ENCODE peak calls at places on chromosomes 12 and 14, in four cellular contexts. One of them, this sample, is unnamed.

GRCh38 chr12:61490732-61491498 is 769.3 kb upstream of the USP15 start:
- DNase-seq in CD8-positive, alpha-beta T cell: no peak
- DNase-seq in Panc1: no peak
- DNase-seq in left ventricle myocardium inferior: no peak
- DNase-seq in this sample: no peak

GRCh38 chr12:2886768-2887450 is 3.8 kb upstream of the TULP3 start:
- DNase-seq in CD8-positive, alpha-beta T cell: no peak
- DNase-seq in left ventricle myocardium inferior: no peak
- DNase-seq in Panc1: no peak
- DNase-seq in this sample: no peak

GRCh38 chr14:55274760-55275159 is 3.5 kb downstream of the FBXO34 start:
- DNase-seq in CD8-positive, alpha-beta T cell: no peak
- DNase-seq in left ventricle myocardium inferior: no peak
- DNase-seq in Panc1: no peak
- DNase-seq in this sample: no peak

GRCh38 chr12:38823743-38824142 is 81.6 kb downstream of the CPNE8 start:
- DNase-seq in left ventricle myocardium inferior: no peak
- DNase-seq in CD8-positive, alpha-beta T cell: no peak
- DNase-seq in Panc1: no peak
- DNase-seq in this sample: no peak

GRCh38 chr12:126389215-126389841 is 1324.1 kb downstream of the AACS start:
- DNase-seq in CD8-positive, alpha-beta T cell: no peak
- DNase-seq in left ventricle myocardium inferior: no peak
- DNase-seq in Panc1: no peak
- DNase-seq in this sample: no peak

GRCh38 chr12:96198970-96199369 is 4.8 kb downstream of the ELK3 start:
- DNase-seq in CD8-positive, alpha-beta T cell: no peak
- DNase-seq in Panc1: no peak
- DNase-seq in left ventricle myocardium inferior: no peak
- DNase-seq in this sample: no peak

GRCh38 chr14:91754819-91755218 is 22.9 kb upstream of the CATSPERB start:
- DNase-seq in CD8-positive, alpha-beta T cell: no peak
- DNase-seq in Panc1: no peak
- DNase-seq in left ventricle myocardium inferior: no peak
- DNase-seq in this sample: no peak

GRCh38 chr12:93972411-93973208 is 175.8 kb upstream of the PLXNC1 start:
- DNase-seq in CD8-positive, alpha-beta T cell: no peak
- DNase-seq in left ventricle myocardium inferior: no peak
- DNase-seq in Panc1: no peak
- DNase-seq in this sample: no peak

GRCh38 chr14:98751110-98751509 is 520.9 kb downstream of the BCL11B start:
- DNase-seq in CD8-positive, alpha-beta T cell: no peak
- DNase-seq in left ventricle myocardium inferior: no peak
- DNase-seq in Panc1: no peak
- DNase-seq in this sample: no peak

DNA sequence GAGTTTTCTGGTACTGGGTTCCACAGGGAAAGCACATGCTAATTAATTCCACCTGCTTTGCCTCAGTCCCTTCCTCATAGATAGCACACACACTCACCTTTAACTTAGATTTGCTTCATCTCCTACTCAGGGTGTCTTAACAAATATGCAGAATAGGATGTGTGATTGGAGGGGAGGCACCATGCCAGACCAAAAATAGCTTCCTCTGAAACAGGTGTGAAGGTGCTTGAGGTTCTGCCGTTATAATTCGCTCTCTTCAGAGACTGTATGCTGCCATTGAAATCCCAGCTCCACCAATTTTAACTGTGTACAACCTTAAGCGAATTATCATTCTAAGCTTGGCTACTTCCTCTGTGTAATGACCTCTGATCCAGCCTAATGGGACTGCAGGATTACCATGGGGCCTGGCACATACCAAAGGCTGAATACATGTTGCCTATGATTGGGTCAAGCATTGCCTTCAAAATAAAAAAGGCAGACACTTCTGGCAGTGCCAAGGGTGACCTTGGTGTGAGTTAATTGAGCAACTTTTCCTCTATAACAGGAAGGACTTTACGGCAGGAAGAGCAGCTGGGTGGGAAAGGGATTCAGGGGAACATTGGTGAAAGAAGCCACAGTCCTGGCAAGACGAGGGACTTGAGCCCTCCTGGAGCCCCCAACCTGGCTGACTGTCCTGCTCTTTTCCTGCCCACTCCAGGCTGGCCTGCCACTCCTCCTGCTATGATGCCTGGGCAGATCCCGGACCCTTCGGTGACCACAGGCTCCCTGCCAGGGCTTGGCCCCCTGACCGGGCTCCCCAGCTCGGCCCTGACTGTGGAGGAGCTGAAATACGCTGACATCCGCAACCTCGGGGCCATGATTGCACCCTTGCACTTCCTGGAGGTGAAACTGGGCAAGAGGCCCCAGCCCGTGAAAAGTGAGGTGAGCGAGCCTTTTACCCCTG is 9.7 kb downstream of the JDP2 start:
- DNase-seq in left ventricle myocardium inferior: no peak
- DNase-seq in CD8-positive, alpha-beta T cell: no peak
- DNase-seq in Panc1: no peak
- DNase-seq in this sample: no peak
- H3K4me1 ChIP-seq in left ventricle myocardium inferior: peaks cover 89% of the 10 kb centered on the region
- H3K4me1 ChIP-seq in CD8-positive, alpha-beta T cell: peaks cover 4% of the 10 kb centered on the region
- H3K4me1 ChIP-seq in Panc1: no peaks in the 10 kb centered on the region
- H3K4me1 ChIP-seq in this sample: peaks cover 29% of the 10 kb centered on the region

GRCh38 chr12:121770802-121771625 is 22.5 kb downstream of the RHOF start:
- DNase-seq in left ventricle myocardium inferior: no peak
- DNase-seq in CD8-positive, alpha-beta T cell: no peak
- DNase-seq in Panc1: no peak
- DNase-seq in this sample: no peak
- H3K27ac ChIP-seq in left ventricle myocardium inferior: peak overlapping the region; percentile 84
- H3K27ac ChIP-seq in CD8-positive, alpha-beta T cell: no peak overlapping the region
- H3K27ac ChIP-seq in Panc1: no peak overlapping the region
- H3K27ac ChIP-seq in this sample: no peak overlapping the region

GRCh38 chr12:80404629-80405028 is 39.4 kb upstream of the PTPRQ start:
- DNase-seq in CD8-positive, alpha-beta T cell: no peak
- DNase-seq in Panc1: no peak
- DNase-seq in left ventricle myocardium inferior: no peak
- DNase-seq in this sample: no peak

GRCh38 chr12:80406253-80406652 is 37.8 kb upstream of the PTPRQ start:
- DNase-seq in left ventricle myocardium inferior: no peak
- DNase-seq in Panc1: no peak
- DNase-seq in CD8-positive, alpha-beta T cell: no peak
- DNase-seq in this sample: no peak

GRCh38 chr12:80400591-80400991 is 43.4 kb upstream of the PTPRQ start:
- DNase-seq in CD8-positive, alpha-beta T cell: no peak
- DNase-seq in left ventricle myocardium inferior: no peak
- DNase-seq in Panc1: no peak
- DNase-seq in this sample: no peak
- H3K4me3 ChIP-seq in CD8-positive, alpha-beta T cell: no peak overlapping the region
- H3K4me3 ChIP-seq in left ventricle myocardium inferior: peak overlapping the region; percentile 56
- H3K4me3 ChIP-seq in Panc1: no peak overlapping the region
- H3K4me3 ChIP-seq in this sample: peak overlapping the region; percentile 31

GRCh38 chr14:68936476-68936875 is 42.6 kb downstream of the ACTN1 start:
- DNase-seq in left ventricle myocardium inferior: no peak
- DNase-seq in CD8-positive, alpha-beta T cell: no peak
- DNase-seq in Panc1: no peak
- DNase-seq in this sample: no peak

GRCh38 chr14:68937790-68938514 is 41.1 kb downstream of the ACTN1 start:
- DNase-seq in left ventricle myocardium inferior: peak; percentile 58
- DNase-seq in Panc1: no peak
- DNase-seq in CD8-positive, alpha-beta T cell: peak; percentile 32
- DNase-seq in this sample: no peak

GRCh38 chr14:68938515-68939423 is 40.3 kb downstream of the ACTN1 start:
- DNase-seq in Panc1: no peak
- DNase-seq in left ventricle myocardium inferior: peak; percentile 13
- DNase-seq in CD8-positive, alpha-beta T cell: no peak
- DNase-seq in this sample: no peak

GRCh38 chr14:68935761-68936209 is 43.3 kb downstream of the ACTN1 start:
- DNase-seq in CD8-positive, alpha-beta T cell: no peak
- DNase-seq in left ventricle myocardium inferior: no peak
- DNase-seq in Panc1: no peak
- DNase-seq in this sample: no peak

DNA sequence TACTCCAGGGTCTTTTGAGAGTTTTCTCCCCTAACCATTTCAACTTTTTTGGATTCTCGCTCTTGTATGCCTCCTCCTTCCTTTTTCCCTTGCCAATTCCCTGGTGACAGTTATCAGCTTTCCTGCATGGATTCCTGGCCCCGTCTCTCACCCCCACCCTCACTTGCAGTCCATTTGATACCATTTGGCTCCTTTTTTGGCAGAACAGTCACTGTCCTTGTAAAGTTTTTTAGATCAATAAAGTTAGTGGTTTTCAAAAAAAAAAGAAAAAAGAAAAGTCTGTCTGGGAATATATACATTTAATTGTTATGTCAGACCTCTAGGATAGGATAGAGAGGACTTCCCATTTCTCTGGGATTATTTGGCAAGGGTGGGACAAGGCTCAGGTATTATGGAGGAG is 42.1 kb downstream of the ACTN1 start:
- DNase-seq in Panc1: no peak
- DNase-seq in left ventricle myocardium inferior: no peak
- DNase-seq in CD8-positive, alpha-beta T cell: no peak
- DNase-seq in this sample: no peak
- H3K4me1 ChIP-seq in Panc1: peaks cover 51% of the 10 kb centered on the region
- H3K4me1 ChIP-seq in left ventricle myocardium inferior: peaks cover 82% of the 10 kb centered on the region
- H3K4me1 ChIP-seq in CD8-positive, alpha-beta T cell: peaks cover 96% of the 10 kb centered on the region
- H3K4me1 ChIP-seq in this sample: peaks cover 60% of the 10 kb centered on the region

GRCh38 chr12:82910246-82910893 is 223.7 kb downstream of the TMTC2 start:
- DNase-seq in CD8-positive, alpha-beta T cell: no peak
- DNase-seq in Panc1: no peak
- DNase-seq in left ventricle myocardium inferior: no peak
- DNase-seq in this sample: no peak
- H3K27ac ChIP-seq in CD8-positive, alpha-beta T cell: no peak overlapping the region
- H3K27ac ChIP-seq in Panc1: no peak overlapping the region
- H3K27ac ChIP-seq in left ventricle myocardium inferior: no peak overlapping the region
- H3K27ac ChIP-seq in this sample: no peak overlapping the region

GRCh38 chr14:69574266-69574953 is at the start of gene CCDC177:
- DNase-seq in CD8-positive, alpha-beta T cell: peak; percentile 75
- DNase-seq in Panc1: peak; percentile 15
- DNase-seq in left ventricle myocardium inferior: no peak
- DNase-seq in this sample: no peak
- H3K4me3 ChIP-seq in CD8-positive, alpha-beta T cell: peak within 1 kb of the TSS; percentile 61
- H3K4me3 ChIP-seq in Panc1: peak within 1 kb of the TSS; percentile 34
- H3K4me3 ChIP-seq in left ventricle myocardium inferior: peak within 1 kb of the TSS; percentile 66
- H3K4me3 ChIP-seq in this sample: no peak within 1 kb of the TSS

DNA sequence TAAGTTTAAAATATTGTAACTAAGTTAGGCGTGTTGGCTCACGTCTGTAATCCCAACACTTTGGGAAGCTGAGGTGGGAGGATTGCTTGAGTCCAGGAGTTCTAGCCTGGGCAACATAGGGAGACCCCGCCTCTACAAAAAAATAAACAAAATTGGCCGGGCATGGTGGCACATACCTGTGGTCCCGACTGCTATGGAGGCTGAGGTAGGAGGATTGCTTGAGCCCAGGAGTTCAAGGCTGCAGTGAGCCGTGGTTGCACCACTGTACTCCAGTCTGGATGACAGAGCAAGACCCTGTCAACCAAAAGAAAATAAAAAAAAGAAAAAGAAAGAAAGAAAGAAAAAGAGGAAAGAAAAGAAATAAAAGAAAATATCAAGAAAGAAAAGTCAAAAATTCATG is 72.5 kb downstream of the TSPAN11 start:
- DNase-seq in Panc1: no peak
- DNase-seq in CD8-positive, alpha-beta T cell: no peak
- DNase-seq in left ventricle myocardium inferior: no peak
- DNase-seq in this sample: no peak
- H3K4me1 ChIP-seq in Panc1: no peaks in the 10 kb centered on the region
- H3K4me1 ChIP-seq in CD8-positive, alpha-beta T cell: no peaks in the 10 kb centered on the region
- H3K4me1 ChIP-seq in left ventricle myocardium inferior: peaks cover 5% of the 10 kb centered on the region
- H3K4me1 ChIP-seq in this sample: peaks cover 4% of the 10 kb centered on the region

DNA sequence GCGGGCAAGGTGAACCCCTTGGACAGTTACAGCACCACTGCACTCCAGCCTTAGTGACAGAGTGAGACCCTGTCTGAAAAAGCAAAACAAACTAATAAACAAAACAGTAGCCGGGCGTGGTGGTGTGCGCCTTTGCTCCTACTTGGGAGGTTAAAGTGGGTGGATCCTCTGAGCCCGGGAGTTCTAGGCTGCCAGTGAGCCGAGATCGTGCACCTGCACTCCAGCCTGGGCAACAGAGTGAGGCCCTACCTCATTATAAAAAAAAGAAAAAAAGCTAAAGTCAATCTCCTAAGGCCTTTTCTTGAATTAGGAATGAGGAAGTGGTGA is 24.7 kb upstream of the SPTLC2 start:
- DNase-seq in left ventricle myocardium inferior: no peak
- DNase-seq in Panc1: no peak
- DNase-seq in CD8-positive, alpha-beta T cell: no peak
- DNase-seq in this sample: no peak
- H3K27ac ChIP-seq in left ventricle myocardium inferior: peak overlapping the region; percentile 87
- H3K27ac ChIP-seq in Panc1: peak overlapping the region; percentile 79
- H3K27ac ChIP-seq in CD8-positive, alpha-beta T cell: no peak overlapping the region
- H3K27ac ChIP-seq in this sample: peak overlapping the region; percentile 80

GRCh38 chr14:38127356-38127755 is 80.3 kb upstream of the SSTR1 start:
- DNase-seq in CD8-positive, alpha-beta T cell: no peak
- DNase-seq in Panc1: no peak
- DNase-seq in left ventricle myocardium inferior: no peak
- DNase-seq in this sample: no peak

GRCh38 chr14:38128640-38129039 is 79.1 kb upstream of the SSTR1 start:
- DNase-seq in left ventricle myocardium inferior: no peak
- DNase-seq in CD8-positive, alpha-beta T cell: no peak
- DNase-seq in Panc1: no peak
- DNase-seq in this sample: no peak

GRCh38 chr14:38124496-38124895 is 83.2 kb upstream of the SSTR1 start:
- DNase-seq in CD8-positive, alpha-beta T cell: no peak
- DNase-seq in left ventricle myocardium inferior: no peak
- DNase-seq in Panc1: no peak
- DNase-seq in this sample: no peak

GRCh38 chr14:38127784-38128183 is 79.9 kb upstream of the SSTR1 start:
- DNase-seq in left ventricle myocardium inferior: no peak
- DNase-seq in CD8-positive, alpha-beta T cell: no peak
- DNase-seq in Panc1: no peak
- DNase-seq in this sample: no peak

GRCh38 chr14:38125484-38125912 is 82.2 kb upstream of the SSTR1 start:
- DNase-seq in Panc1: no peak
- DNase-seq in left ventricle myocardium inferior: no peak
- DNase-seq in CD8-positive, alpha-beta T cell: no peak
- DNase-seq in this sample: no peak
- H3K4me3 ChIP-seq in Panc1: no peak overlapping the region
- H3K4me3 ChIP-seq in left ventricle myocardium inferior: no peak overlapping the region
- H3K4me3 ChIP-seq in CD8-positive, alpha-beta T cell: no peak overlapping the region
- H3K4me3 ChIP-seq in this sample: no peak overlapping the region

This sample was measured in esophagus squamous epithelium.